ENCODE peak calls at places on chromosome 20, in six cellular contexts. C is substantia nigra, Z is SHP77, B is endothelial cell of umbilical vein, W is foreskin keratinocyte, X is NCI-H510A treated with DMSO at 0.1 percent for 48 hours. R is an unnamed sample.

GRCh38 chr20:36644032-36644712 is 1.8 kb downstream of the SLA2 start:
- DNase-seq in C (no peak), Z (no peak), B (no peak), W (no peak), X (no peak), R (no peak)

GRCh38 chr20:63129991-63130653 is 85.8 kb downstream of the YTHDF1 start:
- DNase-seq in C (no peak), Z (no peak), B (peak), W (no peak), X (no peak), R (peak)

GRCh38 chr20:15359056-15359455 is 1021.6 kb upstream of the FLRT3 start:
- DNase-seq in C (no peak), Z (no peak), B (no peak), W (peak), X (no peak), R (no peak)

GRCh38 chr20:35021063-35021462 is 65.4 kb downstream of the MYH7B start:
- DNase-seq in C (peak), Z (no peak), B (peak), W (no peak), X (no peak), R (no peak)

GRCh38 chr20:37389844-37390275 is 43.9 kb downstream of the SRC start:
- DNase-seq in C (no peak), Z (no peak), B (no peak), W (no peak), X (no peak), R (no peak)

GRCh38 chr20:24634855-24635254 is 165.4 kb downstream of the SYNDIG1 start:
- DNase-seq in C (peak), Z (peak), B (no peak), W (peak), X (no peak), R (no peak)

GRCh38 chr20:1965520-1966278 is 28.2 kb downstream of the PDYN start:
- DNase-seq in C (peak), Z (peak), B (peak), W (peak), X (no peak), R (peak)

GRCh38 chr20:45405566-45406259 is 2.4 kb upstream of the DBNDD2 start:
- DNase-seq in C (no peak), Z (no peak), B (peak), W (peak), X (no peak), R (no peak)

GRCh38 chr20:54067606-54068174 is 2.7 kb downstream of the BCAS1 start:
- DNase-seq in C (no peak), Z (no peak), B (no peak), W (peak), X (peak), R (no peak)

GRCh38 chr20:40050596-40050995 is 638.4 kb downstream of the MAFB start:
- DNase-seq in C (no peak), Z (no peak), B (no peak), W (peak), X (no peak), R (no peak)

GRCh38 chr20:8640461-8640860 is 428.4 kb upstream of the PLCB4 start:
- DNase-seq in C (no peak), Z (no peak), B (no peak), W (no peak), X (no peak), R (no peak)

GRCh38 chr20:44932916-44933315 is 23.1 kb downstream of the PABPC1L start:
- DNase-seq in C (no peak), Z (no peak), B (no peak), W (no peak), X (no peak), R (no peak)

GRCh38 chr20:39880890-39881289 is 808.1 kb downstream of the MAFB start:
- DNase-seq in C (no peak), Z (peak), B (peak), W (peak), X (peak), R (no peak)